ENCODE peak calls at places on chromosome 17, in nine cellular contexts. S is cardiac muscle cell, R is ovary, D is osteocyte, K is AG04449, C is endothelial cell, A is Calu3, X is fibroblast of the aortic adventitia, P is GM13977. V is an unnamed sample.

GRCh38 chr17:4806420-4806769 is 557 bp upstream of the PLD2 start:
- DNase-seq in S (peak; percentile 7), P (no peak), D (no peak), X (no peak), C (no peak), R (no peak), K (no peak), A (no peak), V (no peak)

GRCh38 chr17:1961187-1961586 is 63.9 kb downstream of the RTN4RL1 start:
- DNase-seq in D (no peak), R (no peak), S (peak; percentile 18), X (no peak), A (no peak), K (no peak), P (no peak), C (no peak), V (no peak)

GRCh38 chr17:40329981-40330794 is 21.2 kb downstream of the RARA start:
- DNase-seq in A (no peak), D (no peak), R (no peak), S (no peak), C (no peak), X (no peak), P (no peak), K (no peak), V (no peak)

GRCh38 chr17:75433223-75433622 is 23.2 kb upstream of the TMEM94 start:
- DNase-seq in C (no peak), A (no peak), R (no peak), K (no peak), S (no peak), D (no peak), P (no peak), X (no peak), V (no peak)

GRCh38 chr17:28620010-28620409 is 6.0 kb upstream of the RSKR start:
- DNase-seq in R (no peak), X (no peak), K (no peak), A (no peak), D (no peak), S (no peak), P (no peak), C (no peak), V (no peak)

GRCh38 chr17:77304746-77305473 is 164.1 kb downstream of the SEC14L1 start:
- DNase-seq in P (no peak), A (no peak), S (no peak), R (no peak), X (no peak), K (no peak), C (no peak), D (no peak), V (no peak)

GRCh38 chr17:75635610-75636202 is 2.5 kb downstream of the SMIM5 start:
- DNase-seq in C (no peak), S (no peak), X (no peak), D (no peak), R (peak; percentile 15), A (no peak), P (no peak), K (no peak), V (no peak)

GRCh38 chr17:4631836-4632582 is 9.5 kb downstream of the ALOX15 start:
- DNase-seq in C (no peak), D (no peak), S (no peak), X (no peak), R (no peak), A (no peak), K (no peak), P (no peak), V (no peak)

GRCh38 chr17:80246266-80246681 is 14.4 kb upstream of the RNF213 start:
- DNase-seq in X (no peak), P (no peak), D (no peak), S (no peak), K (no peak), C (no peak), A (no peak), R (no peak), V (no peak)

GRCh38 chr17:80248001-80248893 is 12.4 kb upstream of the RNF213 start:
- DNase-seq in P (no peak), D (no peak), A (no peak), S (no peak), K (no peak), X (no peak), C (no peak), R (no peak), V (no peak)

GRCh38 chr17:80247561-80247960 is 13.1 kb upstream of the RNF213 start:
- DNase-seq in R (no peak), A (no peak), P (no peak), C (no peak), S (no peak), K (no peak), D (no peak), X (no peak), V (no peak)

GRCh38 chr17:80246726-80247125 is 13.9 kb upstream of the RNF213 start:
- DNase-seq in C (no peak), X (no peak), P (no peak), R (no peak), S (no peak), A (no peak), K (no peak), D (no peak), V (no peak)

DNA sequence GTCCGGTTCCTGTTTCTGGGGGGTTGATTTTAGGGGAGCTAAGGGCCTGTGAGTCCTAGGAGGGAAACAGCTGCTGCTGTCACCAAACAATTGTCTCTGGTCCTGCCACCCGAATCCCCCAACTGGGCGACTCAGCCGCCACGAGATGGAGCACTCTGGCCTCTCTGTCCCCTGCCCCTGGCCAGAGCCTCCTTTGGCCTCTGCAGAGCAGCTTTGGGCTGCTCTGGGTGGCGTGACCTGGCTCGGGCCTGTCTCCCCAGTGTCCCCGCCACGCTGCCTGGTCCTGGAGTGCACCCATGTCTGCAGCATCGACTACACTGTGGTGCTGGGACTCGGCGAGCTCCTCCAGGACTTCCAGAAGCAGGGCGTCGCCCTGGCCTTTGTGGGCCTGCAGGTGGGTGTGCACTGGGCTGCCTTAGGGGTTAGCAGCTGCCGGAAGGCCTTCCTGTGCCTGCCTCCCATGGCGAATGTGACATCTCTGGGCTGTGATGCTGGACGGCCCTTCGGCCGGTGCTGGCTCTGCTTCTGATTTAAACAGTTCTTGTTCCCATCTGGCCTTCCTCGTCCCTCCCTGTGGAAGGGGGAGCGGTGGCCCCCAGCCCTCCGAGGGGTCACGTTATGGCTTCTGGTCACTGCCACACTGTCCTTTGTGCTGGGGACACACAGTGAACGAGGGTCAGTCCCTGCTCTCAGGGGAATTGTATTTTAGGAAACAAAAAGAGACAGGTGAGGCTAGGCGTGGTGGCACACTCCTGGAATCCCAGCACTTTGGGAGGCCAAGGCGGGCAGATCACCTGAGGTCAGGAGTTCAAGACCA is 11.6 kb upstream of the RNF213 start:
- DNase-seq in A (no peak), C (no peak), K (no peak), X (no peak), P (no peak), D (no peak), S (no peak), R (no peak), V (no peak)
- TF ChIP-seq CTCF in A (no peak), C (no peak), K (no peak), X (no peak), P (no peak), D (no peak), S (no peak), R (no peak), V (no peak)

GRCh38 chr17:82369211-82369610 is 2.4 kb upstream of the UTS2R start:
- DNase-seq in K (no peak), X (no peak), D (no peak), R (no peak), A (no peak), C (no peak), P (no peak), S (no peak), V (no peak)

GRCh38 chr17:82372591-82373452 is 1.3 kb downstream of the UTS2R start:
- DNase-seq in X (no peak), S (peak; percentile 30), K (no peak), P (no peak), C (no peak), A (no peak), D (no peak), R (no peak), V (no peak)

GRCh38 chr17:82371333-82372062 is at the start of gene UTS2R:
- DNase-seq in A (no peak), D (no peak), K (no peak), S (no peak), C (no peak), X (no peak), P (no peak), R (no peak), V (no peak)

GRCh38 chr17:82372063-82372590 is 562 bp downstream of the UTS2R start:
- DNase-seq in X (no peak), P (no peak), C (no peak), R (no peak), S (no peak), A (no peak), D (no peak), K (no peak), V (no peak)

GRCh38 chr17:82370471-82371332 is 863 bp upstream of the UTS2R start:
- DNase-seq in P (no peak), C (no peak), K (no peak), A (no peak), R (no peak), D (no peak), X (peak; percentile 7), S (peak; percentile 13), V (no peak)
- TF ChIP-seq CTCF in P (no peak), C (no peak), K (no peak), A (no peak), R (no peak), D (no peak), X (no peak), S (no peak), V (no peak)

DNA sequence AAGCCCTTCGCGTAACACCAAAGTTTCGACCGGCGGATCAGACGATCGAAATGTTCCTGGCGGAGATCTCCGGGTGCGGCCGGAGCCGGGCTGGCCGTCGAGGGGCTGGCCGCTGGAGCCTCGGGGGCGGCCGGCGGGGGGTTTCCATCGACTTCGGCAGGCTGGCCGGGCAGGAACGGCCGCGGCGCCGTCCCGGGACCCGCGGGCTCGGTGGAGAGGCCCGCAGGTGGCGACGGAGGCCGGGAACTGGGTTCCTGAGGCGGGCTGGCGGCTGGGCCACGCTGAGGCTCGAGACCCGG is 1.1 kb downstream of the EPOP start:
- DNase-seq in P (peak; percentile 49), K (no peak), R (no peak), A (no peak), D (no peak), C (peak; percentile 39), S (peak; percentile 25), X (no peak), V (no peak)
- TF ChIP-seq CTCF in P (peak; percentile 33), K (no peak), R (no peak), A (no peak), D (no peak), C (no peak), S (no peak), X (no peak), V (no peak)

GRCh38 chr17:68512967-68513474 is 791 bp downstream of the PRKAR1A start:
- DNase-seq in D (no peak), K (no peak), P (no peak), S (peak; percentile 67), R (peak; percentile 52), A (peak; percentile 8), X (peak; percentile 66), C (no peak), V (no peak)

GRCh38 chr17:68512247-68512966 is at the start of gene PRKAR1A:
- DNase-seq in D (peak; percentile 96), C (peak; percentile 91), K (peak; percentile 59), A (peak; percentile 90), P (peak; percentile 98), S (peak; percentile 97), X (peak; percentile 95), R (peak; percentile 97), V (peak; percentile 67)

GRCh38 chr17:68511254-68511670 is 968 bp upstream of the PRKAR1A start:
- DNase-seq in R (no peak), K (no peak), P (no peak), X (peak; percentile 29), C (no peak), S (no peak), A (no peak), D (no peak), V (no peak)

GRCh38 chr17:68513932-68514331 is 1.7 kb downstream of the PRKAR1A start:
- DNase-seq in K (no peak), X (peak; percentile 24), R (no peak), A (no peak), D (no peak), S (no peak), P (no peak), C (no peak), V (no peak)

DNA sequence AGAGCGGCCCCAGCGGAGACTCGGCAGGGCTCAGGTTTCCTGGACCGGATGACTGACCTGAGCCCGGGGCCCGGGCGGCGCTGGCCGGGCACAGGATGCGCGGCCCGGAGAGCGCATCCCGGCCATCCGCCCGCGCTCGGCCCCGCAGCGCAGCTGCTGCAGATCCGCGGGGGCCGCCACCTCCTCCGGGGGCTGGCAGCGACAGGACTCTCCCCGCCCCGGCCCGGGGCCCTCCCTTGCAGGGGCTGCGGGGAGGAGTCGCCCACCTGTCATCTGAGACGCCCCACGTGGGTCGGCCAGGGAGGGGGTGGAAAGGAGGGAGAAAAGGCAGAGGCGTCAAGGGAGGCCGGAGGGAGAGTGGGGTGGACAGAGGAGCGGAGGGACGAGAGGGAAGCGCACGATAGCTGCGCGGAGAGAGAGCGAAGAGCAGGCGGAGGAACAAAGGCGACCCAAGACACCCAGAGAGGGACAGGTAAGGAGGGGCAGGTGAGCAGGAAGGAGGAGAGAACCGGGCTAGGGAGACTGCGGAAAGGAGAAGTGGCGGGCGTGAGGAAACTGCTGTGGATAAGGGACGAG is 471 bp upstream of the PRKAR1A start:
- DNase-seq in X (peak; percentile 65), K (no peak), R (peak; percentile 93), D (peak; percentile 93), P (peak; percentile 83), C (peak; percentile 76), A (peak; percentile 78), S (peak; percentile 84), V (peak; percentile 15)
- TF ChIP-seq CTCF in X (no peak), K (no peak), R (peak; percentile 4), D (peak; percentile 28), P (no peak), C (no peak), A (no peak), S (no peak), V (no peak)

V was measured in BJ.